ENCODE peak calls at places on chromosomes 5 and 9, in six cellular contexts. C is GM12865, A is lower lobe of right lung, Q is right lobe of liver, Z is A549, V is HFF-Myc. W is an unnamed sample.
A peak's percentile ranks its signal among the peaks of the same experiment; 100 is the strongest.

GRCh38 chr9:17630531-17630949 is 51.7 kb downstream of the SH3GL2 start:
- DNase-seq in Q (no peak), V (peak; percentile 81), Z (no peak), A (no peak), C (no peak), W (no peak)

GRCh38 chr9:972512-973294 is 3.8 kb upstream of the DMRT3 start:
- DNase-seq in C (no peak), Q (no peak), A (no peak), Z (no peak), V (no peak), W (no peak)

GRCh38 chr5:119021333-119021732 is 33.0 kb upstream of the DTWD2 start:
- DNase-seq in Z (no peak), Q (no peak), C (no peak), A (no peak), V (no peak), W (no peak)

GRCh38 chr5:16540421-16540820 is 74.8 kb upstream of the ZNF622 start:
- DNase-seq in Z (no peak), C (no peak), V (no peak), Q (no peak), A (no peak), W (no peak)

GRCh38 chr5:609506-609905 is 2.6 kb upstream of the CEP72 start:
- DNase-seq in A (no peak), Q (no peak), V (no peak), Z (no peak), C (no peak), W (no peak)

GRCh38 chr5:83492331-83492730 is 20.8 kb downstream of the VCAN start:
- DNase-seq in V (no peak), C (no peak), Z (no peak), Q (no peak), A (no peak), W (no peak)

GRCh38 chr9:132221941-132222340 is 60.1 kb downstream of the NTNG2 start:
- DNase-seq in V (no peak), Q (no peak), C (no peak), Z (no peak), A (no peak), W (no peak)

GRCh38 chr5:168315416-168315990 is 24.1 kb downstream of the WWC1 start:
- DNase-seq in A (no peak), V (no peak), Q (no peak), C (no peak), Z (no peak), W (no peak)

GRCh38 chr9:84819446-84819845 is 149.9 kb downstream of the NTRK2 start:
- DNase-seq in Q (no peak), Z (no peak), A (no peak), V (no peak), C (no peak), W (no peak)

GRCh38 chr5:42582723-42583122 is 159.5 kb downstream of the GHR start:
- DNase-seq in Q (no peak), C (no peak), A (no peak), V (no peak), Z (no peak), W (no peak)

GRCh38 chr9:109473329-109473728 is 24.8 kb downstream of the PTPN3 start:
- DNase-seq in A (no peak), Q (no peak), C (no peak), Z (no peak), V (no peak), W (no peak)

GRCh38 chr5:80963966-80964481 is 3.9 kb downstream of the RASGRF2 start:
- DNase-seq in Q (no peak), A (no peak), V (no peak), C (no peak), Z (no peak), W (no peak)

GRCh38 chr5:37736397-37736796 is 103.4 kb downstream of the GDNF start:
- DNase-seq in A (no peak), C (no peak), Q (no peak), V (no peak), Z (no peak), W (no peak)

GRCh38 chr9:11064853-11065252 is 452.1 kb upstream of the PTPRD start:
- DNase-seq in Z (no peak), Q (no peak), V (no peak), A (no peak), C (no peak), W (no peak)

GRCh38 chr9:116661037-116661954 is 25.8 kb upstream of the TRIM32 start:
- DNase-seq in Q (no peak), V (peak; percentile 60), C (peak; percentile 71), A (no peak), Z (peak; percentile 74), W (peak; percentile 34)

GRCh38 chr5:113606298-113607134 is 93.0 kb downstream of the YTHDC2 start:
- DNase-seq in Q (peak; percentile 54), V (peak; percentile 38), Z (peak; percentile 19), A (no peak), C (peak; percentile 47), W (peak; percentile 65)

GRCh38 chr9:95516736-95517558 is at the start of gene PTCH1:
- DNase-seq in Q (no peak), V (no peak), C (no peak), A (peak; percentile 58), Z (peak; percentile 13), W (peak; percentile 52)

GRCh38 chr5:91419571-91420537 is 36.7 kb upstream of the ARRDC3 start:
- DNase-seq in V (peak; percentile 38), Z (peak; percentile 26), C (peak; percentile 78), Q (peak; percentile 73), A (peak; percentile 45), W (peak; percentile 55)

GRCh38 chr9:227882-228281 is 13.2 kb downstream of the DOCK8 start:
- DNase-seq in V (no peak), Q (no peak), C (no peak), Z (no peak), A (no peak), W (no peak)

GRCh38 chr5:27830551-27830950 is 792.2 kb upstream of the CDH9 start:
- DNase-seq in Q (no peak), C (no peak), Z (no peak), A (no peak), V (no peak), W (no peak)

GRCh38 chr5:95881833-95882232 is 59.3 kb upstream of the GLRX start:
- DNase-seq in A (no peak), V (no peak), C (no peak), Q (peak; percentile 53), Z (no peak), W (no peak)

DNA sequence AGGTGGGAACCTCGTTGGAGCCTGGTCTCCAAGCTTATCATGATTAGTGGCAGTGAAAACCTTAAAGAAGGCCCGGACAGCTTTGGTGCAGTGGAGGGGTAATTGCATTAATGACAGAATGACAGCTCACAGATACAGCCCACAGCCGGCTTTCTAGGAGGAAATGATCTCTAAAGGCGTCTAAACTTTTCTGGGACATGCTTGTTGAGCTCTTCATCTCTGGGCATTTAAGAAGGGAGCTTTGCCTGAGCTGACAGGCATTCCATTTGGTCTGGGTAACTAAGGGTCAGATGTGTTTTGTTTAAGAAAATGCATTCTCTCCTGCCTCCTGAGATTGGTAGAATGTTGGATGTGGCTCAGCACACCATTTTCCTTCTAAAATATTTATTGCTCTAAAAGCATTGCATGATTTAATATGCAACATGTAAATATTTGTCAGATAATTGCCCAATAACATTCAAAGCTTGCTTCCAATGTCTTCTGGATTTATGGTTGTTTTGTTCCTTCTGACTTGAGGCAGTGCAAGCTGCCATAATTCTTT is 4.0 kb downstream of the ANKRD33B start:
- DNase-seq in V (no peak), C (no peak), Z (no peak), Q (no peak), A (no peak), W (peak; percentile 80)
- H3K4me3 ChIP-seq in V (no peak overlapping the region), C (peak overlapping the region; percentile 75), Z (no peak overlapping the region), Q (no peak overlapping the region), A (no peak overlapping the region), W (no peak overlapping the region)

GRCh38 chr5:131254741-131255140 is 9.1 kb upstream of the CDC42SE2 start:
- DNase-seq in V (no peak), Z (no peak), C (no peak), A (no peak), Q (no peak), W (no peak)
- H3K4me3 ChIP-seq in V (no peak overlapping the region), Z (no peak overlapping the region), C (no peak overlapping the region), A (no peak overlapping the region), Q (no peak overlapping the region), W (no peak overlapping the region)

GRCh38 chr5:32810812-32811211 is 99.7 kb downstream of the NPR3 start:
- DNase-seq in Q (no peak), A (no peak), V (no peak), Z (no peak), C (no peak), W (no peak)

GRCh38 chr5:32814141-32814540 is 103.0 kb downstream of the NPR3 start:
- DNase-seq in C (no peak), V (no peak), Z (no peak), A (no peak), Q (no peak), W (no peak)

GRCh38 chr5:32812399-32812798 is 101.3 kb downstream of the NPR3 start:
- DNase-seq in V (no peak), C (no peak), Q (no peak), A (no peak), Z (no peak), W (no peak)

DNA sequence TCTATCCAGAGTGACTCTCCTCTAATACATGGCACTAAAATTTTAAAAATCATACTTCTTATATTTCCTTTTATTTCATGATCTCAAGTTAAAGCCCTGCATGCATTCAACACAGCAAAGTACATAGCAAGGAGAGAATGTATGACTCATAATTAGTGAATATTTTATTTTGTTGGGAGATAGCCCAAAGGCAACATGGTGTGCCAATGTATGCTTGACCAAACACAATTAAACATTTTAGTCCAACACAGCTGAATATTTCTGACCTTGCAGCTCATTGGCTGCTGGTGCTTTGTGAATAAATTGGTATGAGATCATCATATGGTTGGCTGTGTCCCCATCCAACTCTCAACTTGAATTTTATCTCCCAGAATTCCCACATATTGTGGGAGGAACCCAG is 103.5 kb downstream of the NPR3 start:
- DNase-seq in V (no peak), C (no peak), A (no peak), Z (no peak), Q (no peak), W (no peak)
- H3K4me3 ChIP-seq in V (no peak overlapping the region), C (no peak overlapping the region), A (no peak overlapping the region), Z (no peak overlapping the region), Q (no peak overlapping the region), W (no peak overlapping the region)

GRCh38 chr9:36969216-36969771 is 64.8 kb downstream of the PAX5 start:
- DNase-seq in Z (no peak), A (no peak), V (no peak), C (no peak), Q (peak; percentile 37), W (no peak)
- H3K4me3 ChIP-seq in Z (no peak overlapping the region), A (no peak overlapping the region), V (no peak overlapping the region), C (no peak overlapping the region), Q (no peak overlapping the region), W (no peak overlapping the region)

DNA sequence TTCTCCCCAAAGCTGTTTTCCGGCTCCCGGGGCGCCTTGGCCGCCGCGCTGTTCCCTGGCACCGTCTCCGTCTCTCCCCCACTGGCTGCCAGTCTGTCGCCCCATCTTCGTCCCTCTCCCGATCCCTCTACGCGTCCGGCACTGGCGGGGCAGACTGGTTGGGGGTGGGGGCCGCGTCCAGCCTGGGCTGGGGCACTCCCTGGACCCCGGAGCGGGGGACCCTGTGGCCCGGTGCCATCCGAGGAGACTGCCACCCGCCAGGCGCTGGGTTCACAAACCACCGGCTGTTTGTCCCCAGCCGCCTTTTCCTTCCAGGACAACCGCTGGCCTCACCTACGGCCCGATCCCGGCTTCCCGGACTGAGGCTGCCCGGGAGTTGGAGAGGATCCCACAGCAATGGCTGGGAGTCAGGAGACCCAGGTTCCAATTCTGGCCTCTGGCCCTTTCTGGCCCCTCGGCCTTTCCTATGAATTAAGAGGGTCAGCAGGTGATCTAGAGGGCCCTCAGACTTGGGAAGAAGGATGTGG is 1.0 kb upstream of the FIBCD1 start:
- DNase-seq in Z (no peak), Q (no peak), C (no peak), V (no peak), A (no peak), W (no peak)
- H3K4me3 ChIP-seq in Z (peak overlapping the region; percentile 63), Q (no peak overlapping the region), C (no peak overlapping the region), V (no peak overlapping the region), A (no peak overlapping the region), W (peak overlapping the region; percentile 14)

GRCh38 chr5:103526164-103526915 is 36.2 kb downstream of the NUDT12 start:
- DNase-seq in Z (no peak), Q (no peak), A (no peak), V (no peak), C (peak; percentile 9), W (peak; percentile 52)
- H3K4me3 ChIP-seq in Z (no peak overlapping the region), Q (no peak overlapping the region), A (no peak overlapping the region), V (no peak overlapping the region), C (no peak overlapping the region), W (no peak overlapping the region)